ENCODE peak calls at places on chromosomes 16 and 17, in four cellular contexts. One of them, this sample, is unnamed. For H3K36me3 and H3K9me3, the result is how much of the 10 kb centered on the place peaks cover.

GRCh38 chr17:21467739-21468490 is 91.8 kb downstream of the KCNJ12 start:
- DNase-seq in ascending aorta: no peak
- DNase-seq in body of pancreas: no peak
- DNase-seq in aorta: no peak
- DNase-seq in this sample: no peak

GRCh38 chr17:67181825-67182224 is 63.2 kb downstream of the HELZ start:
- DNase-seq in aorta: no peak
- DNase-seq in body of pancreas: no peak
- DNase-seq in ascending aorta: no peak
- DNase-seq in this sample: no peak

GRCh38 chr16:1109648-1110047 is 13.6 kb upstream of the C1QTNF8 start:
- DNase-seq in aorta: no peak
- DNase-seq in body of pancreas: no peak
- DNase-seq in ascending aorta: no peak
- DNase-seq in this sample: no peak

GRCh38 chr17:78979780-78980623 is at the start of gene LGALS3BP:
- DNase-seq in body of pancreas: peak
- DNase-seq in ascending aorta: peak
- DNase-seq in aorta: peak
- DNase-seq in this sample: no peak

GRCh38 chr16:87558682-87559081 is 43.6 kb upstream of the JPH3 start:
- DNase-seq in ascending aorta: no peak
- DNase-seq in body of pancreas: no peak
- DNase-seq in aorta: no peak
- DNase-seq in this sample: no peak

GRCh38 chr17:40075216-40076100 is 12.7 kb downstream of the THRA start:
- DNase-seq in body of pancreas: peak
- DNase-seq in aorta: peak
- DNase-seq in ascending aorta: peak
- DNase-seq in this sample: peak

GRCh38 chr17:80432961-80433550 is 18.1 kb downstream of the ENDOV start:
- DNase-seq in ascending aorta: no peak
- DNase-seq in aorta: no peak
- DNase-seq in body of pancreas: no peak
- DNase-seq in this sample: peak

GRCh38 chr16:3214904-3215600 is 19.9 kb downstream of the ZNF200 start:
- DNase-seq in ascending aorta: no peak
- DNase-seq in body of pancreas: no peak
- DNase-seq in aorta: no peak
- DNase-seq in this sample: no peak

GRCh38 chr17:38942641-38943040 is 17.2 kb downstream of the LASP1NB start:
- DNase-seq in ascending aorta: no peak
- DNase-seq in aorta: no peak
- DNase-seq in body of pancreas: no peak
- DNase-seq in this sample: no peak

GRCh38 chr17:7060165-7060890 is 16.4 kb upstream of the SLC16A11 start:
- DNase-seq in body of pancreas: no peak
- DNase-seq in aorta: no peak
- DNase-seq in ascending aorta: no peak
- DNase-seq in this sample: no peak

GRCh38 chr17:45287526-45288264 is 25.8 kb upstream of the SPATA32 start:
- DNase-seq in aorta: no peak
- DNase-seq in ascending aorta: no peak
- DNase-seq in body of pancreas: no peak
- DNase-seq in this sample: peak

GRCh38 chr17:77403854-77404253 is 263.1 kb downstream of the SEC14L1 start:
- DNase-seq in ascending aorta: no peak
- DNase-seq in aorta: no peak
- DNase-seq in body of pancreas: no peak
- DNase-seq in this sample: no peak

GRCh38 chr16:998615-999014 is 17.0 kb downstream of the SOX8 start:
- DNase-seq in aorta: no peak
- DNase-seq in ascending aorta: no peak
- DNase-seq in body of pancreas: no peak
- DNase-seq in this sample: no peak

GRCh38 chr17:57954421-57955182 is 610 bp downstream of the CUEDC1 start:
- DNase-seq in ascending aorta: peak
- DNase-seq in aorta: peak
- DNase-seq in body of pancreas: peak
- DNase-seq in this sample: peak

GRCh38 chr17:75683467-75684041 is 16.4 kb downstream of the SAP30BP start:
- DNase-seq in aorta: no peak
- DNase-seq in ascending aorta: no peak
- DNase-seq in body of pancreas: no peak
- DNase-seq in this sample: no peak

GRCh38 chr17:55175788-55176425 is 88.9 kb upstream of the HLF start:
- DNase-seq in ascending aorta: no peak
- DNase-seq in aorta: no peak
- DNase-seq in body of pancreas: no peak
- DNase-seq in this sample: no peak

GRCh38 chr17:40326014-40326831 is 17.2 kb downstream of the RARA start:
- DNase-seq in aorta: peak
- DNase-seq in body of pancreas: no peak
- DNase-seq in ascending aorta: no peak
- DNase-seq in this sample: no peak

GRCh38 chr16:82451449-82451848 is 175.3 kb upstream of the CDH13 start:
- DNase-seq in ascending aorta: no peak
- DNase-seq in aorta: no peak
- DNase-seq in body of pancreas: no peak
- DNase-seq in this sample: no peak

GRCh38 chr16:57807968-57808528 is 5.8 kb upstream of the KIFC3 start:
- DNase-seq in body of pancreas: peak
- DNase-seq in ascending aorta: peak
- DNase-seq in aorta: peak
- DNase-seq in this sample: peak

GRCh38 chr16:86080131-86080875 is 181.3 kb downstream of the IRF8 start:
- DNase-seq in ascending aorta: peak
- DNase-seq in aorta: no peak
- DNase-seq in body of pancreas: no peak
- DNase-seq in this sample: no peak

GRCh38 chr16:1338119-1338730 is 4.8 kb downstream of the BAIAP3 start:
- DNase-seq in body of pancreas: peak
- DNase-seq in ascending aorta: no peak
- DNase-seq in aorta: no peak
- DNase-seq in this sample: peak

GRCh38 chr17:3835410-3836229 is 10.4 kb downstream of the NCBP3 start:
- DNase-seq in aorta: no peak
- DNase-seq in body of pancreas: no peak
- DNase-seq in ascending aorta: no peak
- DNase-seq in this sample: no peak

DNA sequence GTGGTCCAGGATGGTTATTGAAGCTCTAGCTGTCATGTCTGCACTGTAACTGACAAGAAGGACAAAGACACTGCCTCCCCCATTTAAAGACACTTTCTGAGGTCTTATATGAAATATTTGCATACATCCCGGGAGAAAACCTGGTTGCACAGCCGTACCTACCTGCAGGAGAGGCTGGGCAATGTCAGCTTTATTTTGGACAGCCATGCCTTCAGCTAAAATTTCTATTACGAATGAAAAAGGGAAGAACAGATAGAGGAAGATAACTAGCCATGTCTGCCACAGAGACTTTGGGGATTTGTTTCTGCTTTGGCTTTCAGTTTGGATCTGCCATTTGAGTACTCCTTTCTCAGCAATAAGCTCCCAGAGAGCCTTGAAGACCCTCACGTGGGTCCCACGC is 19.0 kb downstream of the SLC7A6 start:
- DNase-seq in body of pancreas: no peak
- DNase-seq in ascending aorta: no peak
- DNase-seq in aorta: no peak
- DNase-seq in this sample: no peak
- H3K36me3 ChIP-seq in body of pancreas: under half
- H3K36me3 ChIP-seq in ascending aorta: under half
- H3K36me3 ChIP-seq in aorta: under half
- H3K36me3 ChIP-seq in this sample: under half

GRCh38 chr17:16212793-16213192 is 2.5 kb downstream of the NCOR1 start:
- DNase-seq in body of pancreas: no peak
- DNase-seq in aorta: no peak
- DNase-seq in ascending aorta: no peak
- DNase-seq in this sample: no peak
- H3K4me3 ChIP-seq in body of pancreas: no peak
- H3K4me3 ChIP-seq in aorta: no peak
- H3K4me3 ChIP-seq in ascending aorta: no peak
- H3K4me3 ChIP-seq in this sample: no peak

DNA sequence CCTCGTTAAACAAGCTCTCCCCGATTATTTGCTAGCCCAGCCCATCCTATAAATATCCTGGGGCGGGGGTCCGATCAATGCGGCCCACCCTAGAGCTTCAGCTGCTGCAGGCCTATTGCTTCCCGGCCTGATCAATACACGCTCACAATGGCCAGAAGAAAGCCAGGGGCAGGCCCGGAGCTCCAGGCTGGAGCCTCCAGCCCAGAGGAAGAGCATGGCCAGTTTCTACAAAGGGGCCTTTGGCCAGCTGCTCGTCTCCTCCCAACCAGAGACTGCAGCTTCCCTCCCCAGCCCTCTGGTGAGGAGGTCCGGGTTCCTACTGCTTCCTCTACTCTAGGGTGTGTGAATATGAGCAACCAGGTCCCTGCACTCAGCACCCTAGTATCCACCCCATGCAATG is 36.7 kb downstream of the SALL1 start:
- DNase-seq in body of pancreas: no peak
- DNase-seq in aorta: no peak
- DNase-seq in ascending aorta: no peak
- DNase-seq in this sample: no peak
- H3K9me3 ChIP-seq in body of pancreas: under half
- H3K9me3 ChIP-seq in aorta: under half
- H3K9me3 ChIP-seq in ascending aorta: under half
- H3K9me3 ChIP-seq in this sample: under half

GRCh38 chr17:73331060-73331459 is 19.3 kb upstream of the CDC42EP4 start:
- DNase-seq in ascending aorta: no peak
- DNase-seq in aorta: no peak
- DNase-seq in body of pancreas: no peak
- DNase-seq in this sample: no peak
- H3K36me3 ChIP-seq in ascending aorta: under half
- H3K36me3 ChIP-seq in aorta: under half
- H3K36me3 ChIP-seq in body of pancreas: under half
- H3K36me3 ChIP-seq in this sample: under half

DNA sequence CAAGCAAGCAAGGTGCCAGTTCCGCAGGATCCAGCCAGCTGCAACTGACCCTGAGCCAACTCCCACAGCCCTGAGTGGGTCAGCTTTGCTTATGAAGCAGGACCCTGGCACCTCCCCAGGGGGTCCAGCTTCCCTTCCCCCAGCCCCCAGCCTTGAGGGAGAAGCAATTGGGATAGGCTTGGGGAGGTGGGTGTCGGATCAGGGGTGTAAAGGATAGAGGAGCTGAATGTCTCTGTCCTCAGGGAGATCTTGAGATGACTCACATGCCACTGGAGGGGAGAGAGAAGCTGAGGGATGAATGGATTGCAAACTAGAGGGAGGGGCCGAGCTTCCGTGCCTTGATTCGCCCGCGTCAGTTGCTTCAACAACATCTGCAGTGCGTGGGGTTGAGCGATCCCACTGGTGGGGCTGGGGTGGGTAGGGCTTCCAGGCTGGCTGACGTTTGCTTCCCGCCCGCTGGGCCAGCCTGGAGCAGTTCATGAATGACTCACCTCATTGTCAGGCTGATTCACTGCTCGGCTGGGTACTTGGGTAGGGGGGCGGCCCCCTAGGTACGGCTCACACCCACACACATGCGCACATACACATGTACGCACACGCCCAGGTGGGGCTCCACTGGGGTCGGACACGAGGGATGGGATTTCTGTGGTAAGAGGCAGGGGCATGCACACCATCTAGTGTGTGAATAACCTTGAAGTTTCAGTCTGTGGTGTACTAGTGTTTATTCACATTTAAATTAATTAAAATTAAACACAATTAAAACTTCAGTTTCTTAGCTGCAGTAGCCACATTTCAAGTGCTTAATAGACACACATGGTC is 3.6 kb upstream of the HROB start:
- DNase-seq in body of pancreas: peak
- DNase-seq in ascending aorta: peak
- DNase-seq in aorta: peak
- DNase-seq in this sample: no peak
- H3K4me3 ChIP-seq in body of pancreas: no peak
- H3K4me3 ChIP-seq in ascending aorta: no peak
- H3K4me3 ChIP-seq in aorta: no peak
- H3K4me3 ChIP-seq in this sample: no peak